ENCODE peak calls at places on chromosomes 13 and 19, in five cellular contexts. D is ascending aorta, B is body of pancreas, Z is suprapubic skin, V is tibial artery. R is an unnamed sample.

GRCh38 chr19:2602391-2603181 is 99.9 kb downstream of the GNG7 start:
- DNase-seq in B (peak; percentile 85), D (peak; percentile 96), Z (peak; percentile 92), V (peak; percentile 92), R (peak; percentile 98)

GRCh38 chr13:108214511-108215383 is 589 bp downstream of the LIG4 start:
- DNase-seq in B (peak; percentile 21), V (no peak), D (no peak), Z (peak; percentile 77), R (no peak)

GRCh38 chr13:100146534-100146933 is 57.6 kb downstream of the PCCA start:
- DNase-seq in Z (no peak), V (no peak), D (no peak), B (no peak), R (no peak)

GRCh38 chr19:511101-511841 is 4.0 kb downstream of the TPGS1 start:
- DNase-seq in V (no peak), D (no peak), Z (no peak), B (no peak), R (no peak)

GRCh38 chr19:31164666-31165265 is 184.5 kb downstream of the TSHZ3 start:
- DNase-seq in V (no peak), D (no peak), Z (no peak), B (no peak), R (peak; percentile 46)

GRCh38 chr13:79522583-79522982 is 41.6 kb downstream of the NDFIP2 start:
- DNase-seq in Z (no peak), D (no peak), B (no peak), V (no peak), R (no peak)

GRCh38 chr19:55460670-55461258 is 678 bp downstream of the ISOC2 start:
- DNase-seq in B (peak; percentile 78), D (peak; percentile 86), Z (peak; percentile 92), V (peak; percentile 83), R (peak; percentile 88)

GRCh38 chr13:21608961-21609360 is 5.0 kb upstream of the MICU2 start:
- DNase-seq in Z (no peak), V (no peak), B (no peak), D (no peak), R (no peak)

GRCh38 chr19:18659281-18660050 is 22.6 kb downstream of the KLHL26 start:
- DNase-seq in Z (no peak), B (no peak), D (peak; percentile 83), V (peak; percentile 62), R (peak; percentile 89)

GRCh38 chr13:28611654-28612131 is 47.2 kb upstream of the POMP start:
- DNase-seq in V (no peak), D (no peak), B (no peak), Z (no peak), R (no peak)

GRCh38 chr19:45156751-45157150 is 4.0 kb downstream of the NKPD1 start:
- DNase-seq in Z (no peak), B (no peak), V (no peak), D (no peak), R (no peak)

GRCh38 chr13:113564331-113565023 is 20.1 kb upstream of the TFDP1 start:
- DNase-seq in B (no peak), Z (peak; percentile 60), D (peak; percentile 45), V (no peak), R (peak; percentile 33)

GRCh38 chr13:46600943-46601311 is 48.0 kb downstream of the LRCH1 start:
- DNase-seq in V (no peak), B (no peak), D (no peak), Z (no peak), R (no peak)

GRCh38 chr19:18340237-18340989 is at the start of gene PGPEP1:
- DNase-seq in D (peak; percentile 75), V (peak; percentile 35), Z (peak; percentile 83), B (peak; percentile 79), R (no peak)

GRCh38 chr19:46428278-46429141 is at the start of gene PNMA8C:
- DNase-seq in D (peak; percentile 93), V (peak; percentile 62), B (peak; percentile 48), Z (no peak), R (no peak)

GRCh38 chr13:25752957-25753540 is 298.8 kb downstream of the SHISA2 start:
- DNase-seq in D (peak; percentile 72), V (peak; percentile 75), Z (no peak), B (no peak), R (no peak)

GRCh38 chr13:45142440-45143345 is 22.4 kb downstream of the GTF2F2 start:
- DNase-seq in D (no peak), Z (no peak), B (no peak), V (no peak), R (no peak)

GRCh38 chr13:49932868-49933267 is 3.3 kb downstream of the SPRYD7 start:
- DNase-seq in Z (no peak), V (no peak), B (no peak), D (no peak), R (no peak)

GRCh38 chr19:19537321-19538048 is 580 bp upstream of the CILP2 start:
- DNase-seq in D (no peak), V (no peak), Z (no peak), B (no peak), R (no peak)

GRCh38 chr13:100235311-100235901 is 146.5 kb downstream of the PCCA start:
- DNase-seq in V (no peak), B (no peak), Z (no peak), D (no peak), R (no peak)

GRCh38 chr13:22744688-22745452 is 435.9 kb upstream of the SGCG start:
- DNase-seq in V (no peak), Z (no peak), D (no peak), B (no peak), R (no peak)

GRCh38 chr13:92719868-92720267 is 506.7 kb upstream of the GPC6 start:
- DNase-seq in B (no peak), D (no peak), Z (no peak), V (no peak), R (no peak)

GRCh38 chr13:25046985-25047660 is 48.8 kb upstream of the PABPC3 start:
- DNase-seq in V (no peak), D (no peak), B (no peak), Z (no peak), R (no peak)

GRCh38 chr19:56162258-56162657 is 13.6 kb upstream of the GALP start:
- DNase-seq in D (no peak), Z (no peak), V (no peak), B (no peak), R (no peak)

GRCh38 chr19:53055117-53055516 is 10.6 kb downstream of the ERVV-2 start:
- DNase-seq in Z (no peak), D (no peak), B (no peak), V (no peak), R (no peak)

GRCh38 chr19:38358071-38358470 is 16.3 kb upstream of the PSMD8 start:
- DNase-seq in Z (no peak), B (no peak), D (no peak), V (no peak), R (no peak)

GRCh38 chr13:60727140-60727539 is 330.1 kb downstream of the TDRD3 start:
- DNase-seq in V (no peak), D (no peak), Z (no peak), B (no peak), R (no peak)
- H3K27ac ChIP-seq in V (no peak overlapping the region), D (no peak overlapping the region), Z (no peak overlapping the region), B (no peak overlapping the region), R (no peak overlapping the region)

DNA sequence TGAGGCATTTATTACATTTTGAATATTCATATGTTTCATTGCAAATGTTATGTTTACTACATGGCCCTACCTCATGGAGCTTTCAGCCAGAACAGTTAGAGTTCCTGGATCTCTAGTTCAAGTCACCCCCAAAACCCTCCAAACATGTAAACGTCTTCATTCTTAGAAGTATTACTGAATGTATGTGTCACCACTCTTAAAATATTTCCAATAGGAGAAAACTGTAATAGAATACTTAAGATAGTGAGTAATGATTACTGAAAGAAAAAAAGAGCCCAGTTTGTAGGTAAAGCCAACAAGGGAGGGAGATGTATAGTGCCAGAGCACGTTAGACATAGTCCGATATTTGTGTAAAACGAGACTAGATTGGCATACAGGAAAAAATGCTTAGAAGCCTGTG is 23.5 kb downstream of the URI1 start:
- DNase-seq in Z (no peak), B (no peak), V (no peak), D (no peak), R (no peak)
- H3K4me3 ChIP-seq in Z (no peak overlapping the region), B (no peak overlapping the region), V (no peak overlapping the region), D (no peak overlapping the region), R (no peak overlapping the region)

DNA sequence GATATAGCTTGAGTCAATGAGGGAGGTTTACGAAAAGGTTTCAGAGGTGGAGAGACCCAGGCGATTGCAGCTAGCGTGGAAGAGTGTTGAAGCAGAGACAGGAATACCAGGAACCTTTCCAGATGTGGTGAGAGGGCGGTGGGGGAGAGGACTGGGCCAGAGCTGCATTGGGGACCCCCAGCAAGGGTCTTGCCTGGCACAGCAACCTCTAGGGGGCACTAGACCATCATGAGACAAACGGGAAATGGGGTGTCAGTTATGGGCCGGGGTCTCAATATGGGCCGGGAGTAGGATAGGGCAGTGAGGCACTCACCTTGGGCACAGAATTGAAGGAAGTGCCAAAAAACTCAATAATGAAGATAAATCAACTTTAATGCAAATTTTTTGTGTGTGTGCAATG is 2.1 kb upstream of the LRP3 start:
- DNase-seq in B (no peak), Z (no peak), V (no peak), D (no peak), R (no peak)
- TF ChIP-seq CTCF in B (no peak), Z (no peak), V (no peak), D (no peak), R (no peak)

GRCh38 chr13:29654807-29655547 is 59.5 kb upstream of the SLC7A1 start:
- DNase-seq in D (no peak), B (no peak), V (no peak), Z (no peak), R (no peak)
- H3K27ac ChIP-seq in D (no peak overlapping the region), B (no peak overlapping the region), V (no peak overlapping the region), Z (no peak overlapping the region), R (no peak overlapping the region)

GRCh38 chr19:49150106-49150943 is 4.9 kb downstream of the HRC start:
- DNase-seq in B (peak; percentile 87), Z (peak; percentile 91), V (peak; percentile 79), D (peak; percentile 89), R (peak; percentile 88)
- H3K4me3 ChIP-seq in B (peak overlapping the region; percentile 23), Z (peak overlapping the region; percentile 69), V (peak overlapping the region; percentile 78), D (peak overlapping the region; percentile 55), R (peak overlapping the region; percentile 92)

GRCh38 chr13:20395061-20395916 is 130.4 kb downstream of the CRYL1 start:
- DNase-seq in V (no peak), Z (no peak), B (no peak), D (peak; percentile 25), R (peak; percentile 50)
- TF ChIP-seq CTCF in V (no peak), Z (no peak), B (no peak), D (no peak), R (no peak)

R was measured in coronary artery.